ENCODE peak calls at places on chromosome 5, in six cellular contexts. E is NCI-H1417, P is glutamatergic neuron, R is GM13976, O is KBM-7, A is T47D. B is an unnamed sample.

GRCh38 chr5:92470770-92471169 is 1087.7 kb upstream of the ARRDC3 start:
- DNase-seq in E (no peak), R (no peak), A (no peak), O (no peak), P (no peak), B (no peak)

GRCh38 chr5:43353668-43354067 is 40.5 kb upstream of the HMGCS1 start:
- DNase-seq in R (no peak), P (no peak), O (no peak), E (no peak), A (no peak), B (no peak)

GRCh38 chr5:111384220-111384619 is 128.1 kb downstream of the STARD4 start:
- DNase-seq in O (peak), P (no peak), R (no peak), E (peak), A (no peak), B (no peak)

GRCh38 chr5:16800477-16800876 is 135.6 kb downstream of the MYO10 start:
- DNase-seq in P (no peak), R (no peak), E (no peak), A (no peak), O (no peak), B (no peak)

GRCh38 chr5:179234563-179235135 is 110.6 kb downstream of the ADAMTS2 start:
- DNase-seq in O (no peak), E (no peak), R (no peak), A (no peak), P (no peak), B (no peak)

GRCh38 chr5:89729623-89730390 is 679.7 kb downstream of the CETN3 start:
- DNase-seq in R (no peak), O (peak), P (no peak), A (peak), E (peak), B (no peak)

GRCh38 chr5:137146402-137146889 is 352.7 kb downstream of the SPOCK1 start:
- DNase-seq in R (no peak), P (no peak), O (no peak), E (peak), A (no peak), B (no peak)

GRCh38 chr5:151612689-151613427 is 21.7 kb upstream of the FAT2 start:
- DNase-seq in A (no peak), O (no peak), E (no peak), R (peak), P (no peak), B (no peak)

B was measured in LNCaP clone FGC.